ENCODE peak calls at places on chromosomes 5 and 9, in six cellular contexts. U is pancreas, D is esophagus squamous epithelium, Q is fibroblast of lung, W is colonic mucosa, G is tibial nerve. O is an unnamed sample.

GRCh38 chr5:122111513-122111912 is 17.8 kb upstream of the ZNF474 start:
- DNase-seq in W (no peak), D (no peak), Q (no peak), U (no peak), G (no peak), O (no peak)

GRCh38 chr5:103703617-103704016 is 141.0 kb upstream of the NUDT12 start:
- DNase-seq in W (no peak), U (no peak), G (no peak), Q (no peak), D (no peak), O (no peak)

GRCh38 chr5:159971931-159972461 is 36.9 kb upstream of the TTC1 start:
- DNase-seq in G (no peak), Q (peak), U (peak), D (no peak), W (no peak), O (peak)

GRCh38 chr9:136170291-136170901 is 34.5 kb downstream of the LHX3 start:
- DNase-seq in D (no peak), Q (no peak), G (no peak), U (peak), W (peak), O (peak)

GRCh38 chr5:53917095-53917494 is 356.7 kb downstream of the NDUFS4 start:
- DNase-seq in Q (peak), U (no peak), D (no peak), W (no peak), G (no peak), O (no peak)

GRCh38 chr9:136726631-136727191 is 14.3 kb downstream of the DIPK1B start:
- DNase-seq in W (no peak), D (no peak), G (no peak), U (peak), Q (peak), O (no peak)

GRCh38 chr9:133009906-133010582 is 20.8 kb upstream of the GTF3C5 start:
- DNase-seq in Q (no peak), U (no peak), G (no peak), W (peak), D (no peak), O (peak)

GRCh38 chr9:112796485-112796884 is 45.9 kb downstream of the SNX30 start:
- DNase-seq in G (no peak), W (no peak), Q (no peak), D (no peak), U (no peak), O (no peak)

GRCh38 chr5:91136271-91136670 is 246.8 kb downstream of the ARRDC3 start:
- DNase-seq in U (no peak), G (no peak), Q (peak), D (no peak), W (no peak), O (no peak)

GRCh38 chr9:6354072-6354686 is 26.0 kb downstream of the TPD52L3 start:
- DNase-seq in G (no peak), W (peak), U (no peak), D (no peak), Q (peak), O (no peak)

GRCh38 chr9:109905472-109905871 is 125.5 kb downstream of the PALM2AKAP2 start:
- DNase-seq in G (no peak), W (no peak), Q (no peak), U (no peak), D (no peak), O (no peak)

GRCh38 chr9:99605016-99605743 is 216.5 kb upstream of the NR4A3 start:
- DNase-seq in D (no peak), G (no peak), Q (no peak), U (no peak), W (no peak), O (no peak)

GRCh38 chr9:96680812-96681499 is 25.8 kb upstream of the PRXL2C start:
- DNase-seq in Q (no peak), G (no peak), W (no peak), D (no peak), U (no peak), O (no peak)

GRCh38 chr5:134083517-134083916 is 31.0 kb upstream of the TCF7 start:
- DNase-seq in W (no peak), U (no peak), G (no peak), D (no peak), Q (peak), O (no peak)

GRCh38 chr5:168128556-168128955 is 162.9 kb upstream of the WWC1 start:
- DNase-seq in G (peak), Q (peak), D (no peak), W (no peak), U (no peak), O (no peak)

GRCh38 chr9:110153431-110153830 is 54.5 kb downstream of the C9orf152 start:
- DNase-seq in U (no peak), G (no peak), W (no peak), Q (no peak), D (no peak), O (no peak)

GRCh38 chr9:99807276-99807852 is 14.3 kb upstream of the NR4A3 start:
- DNase-seq in Q (peak), U (peak), G (no peak), W (peak), D (no peak), O (peak)

GRCh38 chr9:2024888-2025781 is 10.0 kb downstream of the SMARCA2 start:
- DNase-seq in U (no peak), D (no peak), G (no peak), W (no peak), Q (peak), O (no peak)

GRCh38 chr5:141866111-141866510 is 12.1 kb downstream of the PCDH1 start:
- DNase-seq in D (no peak), W (peak), G (no peak), U (peak), Q (no peak), O (peak)

GRCh38 chr5:35369965-35370790 is 139.9 kb upstream of the PRLR start:
- DNase-seq in Q (no peak), D (no peak), U (no peak), G (no peak), W (no peak), O (no peak)

GRCh38 chr5:38871790-38872551 is 26.2 kb downstream of the OSMR start:
- DNase-seq in D (no peak), U (no peak), G (no peak), W (no peak), Q (peak), O (no peak)

GRCh38 chr9:108662935-108663334 is 192.9 kb downstream of the ACTL7B start:
- DNase-seq in D (no peak), W (no peak), Q (no peak), U (no peak), G (no peak), O (no peak)

GRCh38 chr5:15137414-15137813 is 265.8 kb upstream of the ANKH start:
- DNase-seq in Q (no peak), U (no peak), G (no peak), D (no peak), W (no peak), O (no peak)

GRCh38 chr9:112028242-112029221 is 131.9 kb downstream of the UGCG start:
- DNase-seq in U (no peak), W (no peak), G (no peak), D (no peak), Q (no peak), O (no peak)

GRCh38 chr5:177973066-177973635 is 22.9 kb downstream of the PROP1 start:
- DNase-seq in U (no peak), G (no peak), D (no peak), Q (no peak), W (no peak), O (no peak)

GRCh38 chr9:95834281-95834907 is 41.1 kb upstream of the ERCC6L2 start:
- DNase-seq in G (no peak), U (no peak), W (no peak), Q (peak), D (no peak), O (no peak)

GRCh38 chr9:134136117-134136996 is 475 bp downstream of the WDR5 start:
- DNase-seq in Q (peak), W (peak), D (no peak), G (no peak), U (peak), O (peak)

GRCh38 chr5:157481666-157482065 is 21.7 kb downstream of the NIPAL4 start:
- DNase-seq in W (no peak), U (no peak), G (no peak), D (no peak), Q (no peak), O (no peak)

GRCh38 chr5:172678902-172679301 is 37.8 kb downstream of the NEURL1B start:
- DNase-seq in G (no peak), D (no peak), Q (no peak), U (peak), W (no peak), O (peak)

GRCh38 chr5:62354028-62354874 is 48.2 kb downstream of the KIF2A start:
- DNase-seq in U (no peak), D (no peak), G (no peak), Q (peak), W (no peak), O (no peak)

GRCh38 chr5:73448451-73449136 is at the start of gene FOXD1:
- DNase-seq in Q (peak), U (peak), W (peak), G (peak), D (peak), O (peak)

GRCh38 chr9:128251701-128252100 is 24.1 kb downstream of the GOLGA2 start:
- DNase-seq in D (no peak), G (no peak), W (no peak), U (no peak), Q (peak), O (no peak)

GRCh38 chr9:105515811-105516413 is 42.0 kb upstream of the FKTN start:
- DNase-seq in G (no peak), U (no peak), Q (no peak), D (no peak), W (no peak), O (no peak)

GRCh38 chr9:132630811-132631210 is 39.0 kb downstream of the DDX31 start:
- DNase-seq in G (no peak), U (no peak), D (no peak), W (no peak), Q (no peak), O (no peak)

GRCh38 chr5:168372351-168372946 is 81.0 kb downstream of the WWC1 start:
- DNase-seq in U (no peak), G (no peak), Q (no peak), D (no peak), W (no peak), O (no peak)

GRCh38 chr5:36744041-36744677 is 132.4 kb upstream of the NIPBL start:
- DNase-seq in Q (no peak), U (no peak), D (no peak), W (peak), G (no peak), O (no peak)

GRCh38 chr9:89109666-89110065 is 69.0 kb downstream of the SHC3 start:
- DNase-seq in G (no peak), D (no peak), U (no peak), Q (peak), W (no peak), O (no peak)

GRCh38 chr5:26232706-26233105 is 805.7 kb downstream of the CDH9 start:
- DNase-seq in D (no peak), G (no peak), W (no peak), U (no peak), Q (no peak), O (no peak)
- H3K27ac ChIP-seq in D (no peak), G (no peak), W (no peak), U (no peak), Q (no peak), O (no peak)

GRCh38 chr9:35269919-35270318 is 108.1 kb downstream of the UNC13B start:
- DNase-seq in D (no peak), G (no peak), W (no peak), U (no peak), Q (no peak), O (no peak)

GRCh38 chr9:35274988-35275387 is 113.2 kb downstream of the UNC13B start:
- DNase-seq in W (no peak), U (no peak), D (no peak), G (no peak), Q (no peak), O (no peak)

GRCh38 chr9:35271637-35272036 is 109.8 kb downstream of the UNC13B start:
- DNase-seq in W (no peak), Q (no peak), U (no peak), D (no peak), G (no peak), O (no peak)

GRCh38 chr9:35273591-35273990 is 111.8 kb downstream of the UNC13B start:
- DNase-seq in G (no peak), W (no peak), U (no peak), Q (no peak), D (no peak), O (no peak)

DNA sequence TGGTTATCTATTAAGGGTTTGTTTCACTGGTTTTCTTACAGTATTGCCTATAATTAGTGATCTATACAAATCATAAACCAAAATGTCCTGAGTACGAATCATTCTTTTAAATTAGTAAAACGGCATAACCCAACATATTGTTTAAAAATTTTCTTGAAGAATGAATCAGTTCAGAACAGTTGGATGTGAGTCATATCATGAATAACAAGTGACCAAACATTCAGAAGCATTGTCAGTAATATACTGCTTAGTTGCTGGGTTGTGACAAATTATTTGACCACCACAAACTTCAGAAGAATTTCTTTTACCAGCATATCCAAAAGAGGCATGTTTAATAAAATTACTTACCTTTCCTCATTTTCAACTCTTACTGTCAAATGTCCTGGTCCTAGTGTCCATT is 111.2 kb downstream of the UNC13B start:
- DNase-seq in G (no peak), U (no peak), W (no peak), D (no peak), Q (peak), O (no peak)
- H3K27ac ChIP-seq in G (no peak), U (no peak), W (no peak), D (no peak), Q (no peak), O (no peak)

GRCh38 chr5:83988293-83988685 is 267.6 kb upstream of the HAPLN1 start:
- DNase-seq in U (no peak), D (no peak), G (no peak), Q (no peak), W (no peak), O (no peak)

GRCh38 chr5:83991566-83992224 is 271.0 kb upstream of the HAPLN1 start:
- DNase-seq in W (no peak), Q (peak), U (no peak), G (no peak), D (no peak), O (no peak)

GRCh38 chr5:83983852-83984251 is 263.2 kb upstream of the HAPLN1 start:
- DNase-seq in U (no peak), D (no peak), G (no peak), Q (no peak), W (no peak), O (no peak)

GRCh38 chr5:83987513-83988292 is 267.0 kb upstream of the HAPLN1 start:
- DNase-seq in Q (peak), G (no peak), W (no peak), U (no peak), D (no peak), O (no peak)
- H3K27ac ChIP-seq in Q (no peak), G (no peak), W (no peak), U (no peak), D (no peak), O (no peak)

DNA sequence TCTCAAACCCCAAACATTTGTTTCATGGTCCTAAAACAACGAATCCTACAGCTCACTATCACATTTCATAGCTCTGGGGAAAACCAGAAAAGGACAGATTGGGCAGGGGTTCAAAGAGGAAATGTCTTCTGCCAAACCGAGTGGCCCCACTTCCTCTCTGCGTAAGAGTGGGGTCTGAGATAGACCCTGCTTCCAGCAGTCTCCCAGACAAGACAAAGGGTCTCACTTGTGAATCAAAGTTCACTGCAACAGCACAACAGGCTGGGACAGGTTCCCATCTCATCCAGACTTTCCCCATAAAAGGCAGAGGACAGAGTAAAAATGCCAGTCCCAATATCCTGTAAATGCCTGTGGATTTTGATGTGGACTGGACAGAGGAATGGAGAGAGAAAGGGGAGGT is 276.2 kb upstream of the SLC24A2 start:
- DNase-seq in W (no peak), U (no peak), Q (no peak), D (no peak), G (no peak), O (no peak)
- H3K27ac ChIP-seq in W (no peak), U (no peak), Q (no peak), D (no peak), G (no peak), O (no peak)

GRCh38 chr9:23555849-23556248 is 270.2 kb downstream of the ELAVL2 start:
- DNase-seq in G (no peak), Q (peak), U (no peak), W (no peak), D (no peak), O (no peak)
- H3K27ac ChIP-seq in G (no peak), Q (no peak), U (no peak), W (no peak), D (no peak), O (no peak)

DNA sequence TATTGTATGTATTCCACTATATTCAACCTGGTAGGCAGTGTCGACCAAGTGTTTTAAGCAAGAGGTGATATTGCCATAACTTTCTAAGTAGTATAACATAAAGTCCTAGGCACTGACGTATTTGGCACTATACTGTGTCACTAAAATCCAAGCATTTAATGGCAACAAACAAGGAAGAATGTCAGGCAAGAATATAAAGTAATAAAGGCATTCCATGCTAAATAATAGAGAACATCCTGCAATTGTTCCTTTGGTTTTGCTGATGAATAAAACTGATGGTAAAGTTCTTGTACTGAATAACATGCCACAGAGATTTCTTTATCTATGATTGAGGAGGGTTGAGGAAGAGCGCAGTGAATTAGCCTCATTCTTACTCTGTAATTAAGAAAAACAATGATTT is 256.9 kb downstream of the HINT1 start:
- DNase-seq in D (no peak), W (no peak), G (no peak), U (no peak), Q (no peak), O (no peak)
- H3K27ac ChIP-seq in D (no peak), W (no peak), G (no peak), U (no peak), Q (no peak), O (no peak)

O was measured in transverse colon.